ENCODE peak calls at places on chromosomes 13 and 19, in ten cellular contexts. One of them, this sample, is unnamed.

GRCh38 chr19:35899547-35900214 is 659 bp downstream of the NFKBID start:
- DNase-seq in nephron progenitor cell: peak
- DNase-seq in uterus: peak
- DNase-seq in H1: peak
- DNase-seq in astrocyte: peak
- DNase-seq in neural crest cell: peak
- DNase-seq in fibroblast of lung: peak
- DNase-seq in gastrocnemius medialis: peak
- DNase-seq in WTC11: peak
- DNase-seq in CD8-positive, alpha-beta T cell: peak
- DNase-seq in this sample: peak

GRCh38 chr13:51910508-51910907 is 48.7 kb downstream of the CCDC70 start:
- DNase-seq in nephron progenitor cell: no peak
- DNase-seq in uterus: no peak
- DNase-seq in H1: no peak
- DNase-seq in astrocyte: no peak
- DNase-seq in neural crest cell: no peak
- DNase-seq in fibroblast of lung: no peak
- DNase-seq in gastrocnemius medialis: no peak
- DNase-seq in WTC11: no peak
- DNase-seq in CD8-positive, alpha-beta T cell: no peak
- DNase-seq in this sample: no peak

GRCh38 chr13:24076124-24076523 is 84.4 kb upstream of the SPATA13 start:
- DNase-seq in nephron progenitor cell: no peak
- DNase-seq in uterus: no peak
- DNase-seq in H1: no peak
- DNase-seq in astrocyte: no peak
- DNase-seq in neural crest cell: no peak
- DNase-seq in fibroblast of lung: no peak
- DNase-seq in gastrocnemius medialis: no peak
- DNase-seq in WTC11: no peak
- DNase-seq in CD8-positive, alpha-beta T cell: no peak
- DNase-seq in this sample: no peak

GRCh38 chr13:67238277-67238859 is 8.2 kb upstream of the PCDH9 start:
- DNase-seq in nephron progenitor cell: no peak
- DNase-seq in uterus: no peak
- DNase-seq in H1: no peak
- DNase-seq in astrocyte: no peak
- DNase-seq in neural crest cell: no peak
- DNase-seq in fibroblast of lung: peak
- DNase-seq in gastrocnemius medialis: no peak
- DNase-seq in WTC11: no peak
- DNase-seq in CD8-positive, alpha-beta T cell: no peak
- DNase-seq in this sample: no peak

GRCh38 chr13:67736646-67737420 is 506.7 kb upstream of the PCDH9 start:
- DNase-seq in nephron progenitor cell: peak
- DNase-seq in uterus: no peak
- DNase-seq in H1: no peak
- DNase-seq in astrocyte: peak
- DNase-seq in neural crest cell: peak
- DNase-seq in fibroblast of lung: peak
- DNase-seq in gastrocnemius medialis: no peak
- DNase-seq in WTC11: peak
- DNase-seq in CD8-positive, alpha-beta T cell: no peak
- DNase-seq in this sample: no peak

GRCh38 chr19:38683393-38684077 is 36.1 kb downstream of the ACTN4 start:
- DNase-seq in nephron progenitor cell: no peak
- DNase-seq in uterus: peak
- DNase-seq in H1: peak
- DNase-seq in astrocyte: peak
- DNase-seq in neural crest cell: no peak
- DNase-seq in fibroblast of lung: peak
- DNase-seq in gastrocnemius medialis: peak
- DNase-seq in WTC11: peak
- DNase-seq in CD8-positive, alpha-beta T cell: peak
- DNase-seq in this sample: no peak

GRCh38 chr13:53254495-53254894 is 225.9 kb downstream of the OLFM4 start:
- DNase-seq in nephron progenitor cell: peak
- DNase-seq in uterus: no peak
- DNase-seq in H1: no peak
- DNase-seq in astrocyte: no peak
- DNase-seq in neural crest cell: peak
- DNase-seq in fibroblast of lung: no peak
- DNase-seq in gastrocnemius medialis: no peak
- DNase-seq in WTC11: no peak
- DNase-seq in CD8-positive, alpha-beta T cell: no peak
- DNase-seq in this sample: no peak

GRCh38 chr13:97627566-97627965 is 193.6 kb downstream of the RAP2A start:
- DNase-seq in nephron progenitor cell: peak
- DNase-seq in uterus: peak
- DNase-seq in H1: no peak
- DNase-seq in astrocyte: peak
- DNase-seq in neural crest cell: no peak
- DNase-seq in fibroblast of lung: peak
- DNase-seq in gastrocnemius medialis: peak
- DNase-seq in WTC11: peak
- DNase-seq in CD8-positive, alpha-beta T cell: no peak
- DNase-seq in this sample: no peak

GRCh38 chr13:35855531-35856019 is 275.6 kb downstream of the DCLK1 start:
- DNase-seq in nephron progenitor cell: peak
- DNase-seq in uterus: no peak
- DNase-seq in H1: peak
- DNase-seq in astrocyte: peak
- DNase-seq in neural crest cell: no peak
- DNase-seq in fibroblast of lung: no peak
- DNase-seq in gastrocnemius medialis: peak
- DNase-seq in WTC11: peak
- DNase-seq in CD8-positive, alpha-beta T cell: no peak
- DNase-seq in this sample: no peak

GRCh38 chr13:40190656-40191100 is 475.8 kb downstream of the FOXO1 start:
- DNase-seq in nephron progenitor cell: no peak
- DNase-seq in uterus: peak
- DNase-seq in H1: no peak
- DNase-seq in astrocyte: peak
- DNase-seq in neural crest cell: peak
- DNase-seq in fibroblast of lung: peak
- DNase-seq in gastrocnemius medialis: no peak
- DNase-seq in WTC11: no peak
- DNase-seq in CD8-positive, alpha-beta T cell: peak
- DNase-seq in this sample: no peak

GRCh38 chr19:34253711-34254551 is 423 bp upstream of the GARRE1 start:
- DNase-seq in nephron progenitor cell: peak
- DNase-seq in uterus: peak
- DNase-seq in H1: peak
- DNase-seq in astrocyte: no peak
- DNase-seq in neural crest cell: peak
- DNase-seq in fibroblast of lung: peak
- DNase-seq in gastrocnemius medialis: peak
- DNase-seq in WTC11: peak
- DNase-seq in CD8-positive, alpha-beta T cell: no peak
- DNase-seq in this sample: peak

GRCh38 chr13:25085125-25085742 is 10.7 kb upstream of the PABPC3 start:
- DNase-seq in nephron progenitor cell: peak
- DNase-seq in uterus: no peak
- DNase-seq in H1: no peak
- DNase-seq in astrocyte: peak
- DNase-seq in neural crest cell: peak
- DNase-seq in fibroblast of lung: peak
- DNase-seq in gastrocnemius medialis: no peak
- DNase-seq in WTC11: peak
- DNase-seq in CD8-positive, alpha-beta T cell: no peak
- DNase-seq in this sample: peak

GRCh38 chr19:36210497-36210896 is 4.0 kb downstream of the ZNF565 start:
- DNase-seq in nephron progenitor cell: no peak
- DNase-seq in uterus: no peak
- DNase-seq in H1: no peak
- DNase-seq in astrocyte: no peak
- DNase-seq in neural crest cell: no peak
- DNase-seq in fibroblast of lung: peak
- DNase-seq in gastrocnemius medialis: no peak
- DNase-seq in WTC11: no peak
- DNase-seq in CD8-positive, alpha-beta T cell: no peak
- DNase-seq in this sample: no peak

GRCh38 chr19:47471733-47472457 is at the start of gene SLC8A2:
- DNase-seq in nephron progenitor cell: peak
- DNase-seq in uterus: peak
- DNase-seq in H1: peak
- DNase-seq in astrocyte: peak
- DNase-seq in neural crest cell: peak
- DNase-seq in fibroblast of lung: peak
- DNase-seq in gastrocnemius medialis: no peak
- DNase-seq in WTC11: peak
- DNase-seq in CD8-positive, alpha-beta T cell: peak
- DNase-seq in this sample: peak

GRCh38 chr19:11383706-11384048 is 437 bp downstream of the EPOR start:
- DNase-seq in nephron progenitor cell: peak
- DNase-seq in uterus: no peak
- DNase-seq in H1: no peak
- DNase-seq in astrocyte: no peak
- DNase-seq in neural crest cell: no peak
- DNase-seq in fibroblast of lung: no peak
- DNase-seq in gastrocnemius medialis: no peak
- DNase-seq in WTC11: no peak
- DNase-seq in CD8-positive, alpha-beta T cell: no peak
- DNase-seq in this sample: no peak

GRCh38 chr19:11380653-11381534 is 3.2 kb downstream of the EPOR start:
- DNase-seq in nephron progenitor cell: peak
- DNase-seq in uterus: peak
- DNase-seq in H1: peak
- DNase-seq in astrocyte: peak
- DNase-seq in neural crest cell: peak
- DNase-seq in fibroblast of lung: peak
- DNase-seq in gastrocnemius medialis: peak
- DNase-seq in WTC11: peak
- DNase-seq in CD8-positive, alpha-beta T cell: peak
- DNase-seq in this sample: peak

GRCh38 chr19:11382898-11383705 is 1.0 kb downstream of the EPOR start:
- DNase-seq in nephron progenitor cell: peak
- DNase-seq in uterus: no peak
- DNase-seq in H1: peak
- DNase-seq in astrocyte: no peak
- DNase-seq in neural crest cell: peak
- DNase-seq in fibroblast of lung: no peak
- DNase-seq in gastrocnemius medialis: no peak
- DNase-seq in WTC11: peak
- DNase-seq in CD8-positive, alpha-beta T cell: peak
- DNase-seq in this sample: no peak

GRCh38 chr19:11379857-11380350 is 4.2 kb downstream of the EPOR start:
- DNase-seq in nephron progenitor cell: no peak
- DNase-seq in uterus: no peak
- DNase-seq in H1: no peak
- DNase-seq in astrocyte: no peak
- DNase-seq in neural crest cell: no peak
- DNase-seq in fibroblast of lung: no peak
- DNase-seq in gastrocnemius medialis: no peak
- DNase-seq in WTC11: no peak
- DNase-seq in CD8-positive, alpha-beta T cell: no peak
- DNase-seq in this sample: no peak

GRCh38 chr19:11381535-11382369 is 2.4 kb downstream of the EPOR start:
- DNase-seq in nephron progenitor cell: peak
- DNase-seq in uterus: peak
- DNase-seq in H1: peak
- DNase-seq in astrocyte: peak
- DNase-seq in neural crest cell: peak
- DNase-seq in fibroblast of lung: peak
- DNase-seq in gastrocnemius medialis: no peak
- DNase-seq in WTC11: peak
- DNase-seq in CD8-positive, alpha-beta T cell: peak
- DNase-seq in this sample: peak
- TF ChIP-seq CTCF in nephron progenitor cell: no peak
- TF ChIP-seq CTCF in uterus: no peak
- TF ChIP-seq CTCF in H1: peak
- TF ChIP-seq CTCF in astrocyte: no peak
- TF ChIP-seq CTCF in neural crest cell: peak
- TF ChIP-seq CTCF in fibroblast of lung: no peak
- TF ChIP-seq CTCF in gastrocnemius medialis: no peak
- TF ChIP-seq CTCF in WTC11: no peak
- TF ChIP-seq CTCF in CD8-positive, alpha-beta T cell: no peak
- TF ChIP-seq CTCF in this sample: peak

DNA sequence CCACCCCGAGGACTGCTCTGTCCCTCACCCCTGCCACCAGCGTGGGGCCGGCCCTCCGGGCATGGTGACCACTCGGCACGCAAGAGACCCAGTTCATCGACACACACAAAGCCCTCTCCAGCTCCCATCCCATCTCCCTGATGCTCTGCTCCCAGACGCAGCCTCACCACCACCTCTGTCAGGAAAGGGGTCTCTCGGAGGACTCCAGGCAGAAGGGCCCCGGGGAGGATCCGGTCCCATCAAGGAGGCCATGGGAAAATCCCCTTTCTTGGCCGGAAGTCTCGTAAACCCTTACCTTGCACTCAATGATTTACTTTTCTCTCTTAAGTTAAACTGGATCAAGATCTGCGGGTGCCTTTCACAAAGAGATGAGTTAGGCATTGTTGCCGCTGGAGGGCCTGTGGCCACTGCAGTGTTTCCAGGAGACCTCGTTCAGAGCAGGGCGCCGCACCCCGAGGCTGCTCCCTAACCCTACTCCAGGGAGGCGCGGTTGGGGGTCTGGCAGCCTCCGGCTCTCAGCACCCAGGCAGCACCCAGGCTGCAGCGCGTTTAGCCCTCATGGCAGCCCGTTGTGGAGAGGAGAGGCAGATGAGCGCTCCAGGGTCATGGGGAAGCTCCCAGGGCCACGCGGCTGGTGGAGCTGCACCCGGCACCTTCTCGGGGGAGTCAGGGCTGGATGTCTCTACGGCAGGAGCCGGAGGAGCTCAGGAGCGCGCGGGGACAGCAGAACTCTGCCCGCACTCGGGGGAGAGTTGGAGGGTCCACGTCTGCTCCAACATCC is 31.0 kb downstream of the C2CD4C start:
- DNase-seq in nephron progenitor cell: no peak
- DNase-seq in uterus: no peak
- DNase-seq in H1: no peak
- DNase-seq in astrocyte: no peak
- DNase-seq in neural crest cell: no peak
- DNase-seq in fibroblast of lung: no peak
- DNase-seq in gastrocnemius medialis: no peak
- DNase-seq in WTC11: no peak
- DNase-seq in CD8-positive, alpha-beta T cell: no peak
- DNase-seq in this sample: no peak
- TF ChIP-seq CTCF in nephron progenitor cell: no peak
- TF ChIP-seq CTCF in uterus: no peak
- TF ChIP-seq CTCF in H1: no peak
- TF ChIP-seq CTCF in astrocyte: no peak
- TF ChIP-seq CTCF in neural crest cell: no peak
- TF ChIP-seq CTCF in fibroblast of lung: no peak
- TF ChIP-seq CTCF in gastrocnemius medialis: no peak
- TF ChIP-seq CTCF in WTC11: no peak
- TF ChIP-seq CTCF in CD8-positive, alpha-beta T cell: no peak
- TF ChIP-seq CTCF in this sample: no peak

GRCh38 chr19:33147538-33147937 is 15.6 kb downstream of the WDR88 start:
- DNase-seq in nephron progenitor cell: no peak
- DNase-seq in uterus: no peak
- DNase-seq in H1: no peak
- DNase-seq in astrocyte: no peak
- DNase-seq in neural crest cell: no peak
- DNase-seq in fibroblast of lung: no peak
- DNase-seq in gastrocnemius medialis: no peak
- DNase-seq in WTC11: peak
- DNase-seq in CD8-positive, alpha-beta T cell: no peak
- DNase-seq in this sample: no peak
- TF ChIP-seq CTCF in nephron progenitor cell: no peak
- TF ChIP-seq CTCF in uterus: no peak
- TF ChIP-seq CTCF in H1: no peak
- TF ChIP-seq CTCF in astrocyte: no peak
- TF ChIP-seq CTCF in neural crest cell: no peak
- TF ChIP-seq CTCF in fibroblast of lung: no peak
- TF ChIP-seq CTCF in gastrocnemius medialis: no peak
- TF ChIP-seq CTCF in WTC11: peak
- TF ChIP-seq CTCF in CD8-positive, alpha-beta T cell: no peak
- TF ChIP-seq CTCF in this sample: no peak

GRCh38 chr19:54391589-54392061 is 23.6 kb upstream of the TTYH1 start:
- DNase-seq in nephron progenitor cell: no peak
- DNase-seq in uterus: no peak
- DNase-seq in H1: peak
- DNase-seq in astrocyte: no peak
- DNase-seq in neural crest cell: no peak
- DNase-seq in fibroblast of lung: no peak
- DNase-seq in gastrocnemius medialis: no peak
- DNase-seq in WTC11: peak
- DNase-seq in CD8-positive, alpha-beta T cell: no peak
- DNase-seq in this sample: no peak
- TF ChIP-seq CTCF in nephron progenitor cell: no peak
- TF ChIP-seq CTCF in uterus: no peak
- TF ChIP-seq CTCF in H1: peak
- TF ChIP-seq CTCF in astrocyte: no peak
- TF ChIP-seq CTCF in neural crest cell: no peak
- TF ChIP-seq CTCF in fibroblast of lung: no peak
- TF ChIP-seq CTCF in gastrocnemius medialis: no peak
- TF ChIP-seq CTCF in WTC11: no peak
- TF ChIP-seq CTCF in CD8-positive, alpha-beta T cell: no peak
- TF ChIP-seq CTCF in this sample: no peak

This sample was measured in D721Med.